ENCODE peak calls at places on chromosomes 16 and 17, in nine cellular contexts. K is HFFc6, O is cardiac fibroblast, G is Peyer's patch, B is upper lobe of left lung, W is memory B cell, N is left colon, Z is EH, I is NCI-H510A treated with DMSO at 0.1 percent for 48 hours. U is an unnamed sample.

GRCh38 chr17:14699569-14700190 is 398.8 kb downstream of the HS3ST3B1 start:
- DNase-seq in G (no peak), Z (peak), O (no peak), N (no peak), I (no peak), W (no peak), B (no peak), K (no peak), U (no peak)

GRCh38 chr17:82687375-82687861 is 11.1 kb downstream of the RAB40B start:
- DNase-seq in O (no peak), B (no peak), Z (no peak), W (no peak), G (no peak), K (no peak), N (no peak), I (no peak), U (no peak)

GRCh38 chr16:19139436-19140091 is 25.8 kb downstream of the ITPRIPL2 start:
- DNase-seq in N (no peak), I (peak), O (no peak), B (no peak), K (no peak), G (no peak), W (no peak), Z (no peak), U (no peak)

GRCh38 chr16:77374384-77374783 is 60.5 kb downstream of the ADAMTS18 start:
- DNase-seq in Z (no peak), O (no peak), K (no peak), N (no peak), G (no peak), I (peak), W (no peak), B (no peak), U (no peak)

GRCh38 chr16:53900678-53901077 is 196.7 kb downstream of the FTO start:
- DNase-seq in B (no peak), O (no peak), K (no peak), I (no peak), Z (no peak), G (no peak), N (no peak), W (no peak), U (no peak)

GRCh38 chr16:89779917-89780316 is 36.5 kb downstream of the FANCA start:
- DNase-seq in Z (no peak), W (no peak), B (no peak), K (no peak), O (no peak), I (no peak), G (no peak), N (no peak), U (no peak)

GRCh38 chr17:6350806-6351205 is 84.1 kb downstream of the AIPL1 start:
- DNase-seq in B (no peak), K (no peak), Z (no peak), G (no peak), I (no peak), O (no peak), N (no peak), W (no peak), U (no peak)

GRCh38 chr17:16589097-16589969 is 20.3 kb upstream of the ZNF287 start:
- DNase-seq in I (peak), K (peak), N (peak), W (peak), Z (peak), O (peak), B (peak), G (peak), U (peak)

GRCh38 chr16:74455213-74455612 is 33.9 kb upstream of the CLEC18B start:
- DNase-seq in B (no peak), N (no peak), I (no peak), W (no peak), G (peak), Z (no peak), O (peak), K (no peak), U (no peak)

GRCh38 chr17:80795737-80796136 is 195.9 kb upstream of the CHMP6 start:
- DNase-seq in N (no peak), B (peak), G (no peak), I (no peak), Z (no peak), O (no peak), K (no peak), W (no peak), U (no peak)

GRCh38 chr17:3681057-3681456 is 12.4 kb downstream of the EMC6 start:
- DNase-seq in Z (no peak), G (no peak), I (no peak), O (no peak), N (no peak), W (no peak), K (no peak), B (no peak), U (no peak)

GRCh38 chr17:51487947-51488346 is 227.6 kb downstream of the UTP18 start:
- DNase-seq in Z (no peak), O (peak), G (no peak), N (no peak), B (no peak), I (no peak), K (no peak), W (no peak), U (no peak)

GRCh38 chr17:15782809-15783208 is 50.7 kb downstream of the TBC1D26 start:
- DNase-seq in W (no peak), O (peak), G (peak), B (peak), N (peak), I (no peak), K (no peak), Z (peak), U (peak)

GRCh38 chr17:20032636-20033035 is 23.5 kb downstream of the SPECC1 start:
- DNase-seq in O (no peak), W (no peak), K (no peak), N (no peak), Z (no peak), B (no peak), G (no peak), I (no peak), U (no peak)